ENCODE peak calls at places on chromosomes 3 and 15, in seven cellular contexts. X is tibial nerve, L is SJSA1, G is body of pancreas, V is H9, J is neuronal stem cell, B is HL-60. A is an unnamed sample.

GRCh38 chr15:59553879-59554735 is 57.5 kb upstream of the GCNT3 start:
- DNase-seq in B (no peak), J (no peak), V (no peak), X (no peak), G (no peak), L (peak; percentile 53), A (no peak)

GRCh38 chr3:70245746-70246525 is 66.5 kb downstream of the MDFIC2 start:
- DNase-seq in L (no peak), B (no peak), V (no peak), J (no peak), X (no peak), G (no peak), A (no peak)

GRCh38 chr3:17137321-17137826 is 252.6 kb downstream of the PLCL2 start:
- DNase-seq in J (no peak), X (no peak), L (no peak), B (no peak), G (no peak), V (no peak), A (no peak)

GRCh38 chr3:14377044-14377837 is 25.2 kb upstream of the SLC6A6 start:
- DNase-seq in B (no peak), L (no peak), V (no peak), G (no peak), J (no peak), X (no peak), A (no peak)

GRCh38 chr3:112814256-112814655 is 32.4 kb downstream of the CD200R1L start:
- DNase-seq in G (no peak), J (no peak), L (no peak), X (no peak), B (peak; percentile 41), V (no peak), A (no peak)

GRCh38 chr3:154132777-154133375 is 11.7 kb downstream of the ARHGEF26 start:
- DNase-seq in B (peak; percentile 28), V (no peak), L (no peak), G (no peak), J (no peak), X (no peak), A (no peak)

GRCh38 chr3:147493666-147494065 is 84.5 kb downstream of the ZIC1 start:
- DNase-seq in B (no peak), G (no peak), L (no peak), J (no peak), V (no peak), X (no peak), A (no peak)

GRCh38 chr15:98927057-98927456 is 80.5 kb downstream of the PGPEP1L start:
- DNase-seq in L (no peak), J (no peak), V (no peak), X (no peak), G (no peak), B (no peak), A (no peak)

GRCh38 chr3:27312044-27312668 is 57.0 kb downstream of the NEK10 start:
- DNase-seq in B (peak; percentile 27), J (peak; percentile 58), G (no peak), V (no peak), X (no peak), L (no peak), A (no peak)

GRCh38 chr3:184662192-184662591 is 49.7 kb downstream of the MAGEF1 start:
- DNase-seq in L (no peak), B (no peak), J (no peak), G (no peak), X (no peak), V (no peak), A (no peak)

GRCh38 chr15:101380146-101380545 is 85.1 kb upstream of the SNRPA1 start:
- DNase-seq in B (no peak), J (no peak), G (no peak), X (no peak), V (no peak), L (no peak), A (no peak)

GRCh38 chr15:51681303-51681963 is at the start of gene SCG3:
- DNase-seq in L (peak; percentile 59), G (peak; percentile 91), B (peak; percentile 86), V (peak; percentile 99), X (peak; percentile 44), J (peak; percentile 88), A (peak; percentile 68)

GRCh38 chr3:98644168-98644567 is 50.8 kb upstream of the CPOX start:
- DNase-seq in J (no peak), L (no peak), B (no peak), V (no peak), G (no peak), X (no peak), A (no peak)

GRCh38 chr3:124288996-124289395 is 297.1 kb upstream of the ROPN1 start:
- DNase-seq in B (no peak), X (no peak), L (no peak), J (no peak), G (no peak), V (no peak), A (no peak)

GRCh38 chr15:25072857-25073476 is 118.2 kb downstream of the SNRPN start:
- DNase-seq in X (no peak), V (no peak), L (no peak), G (no peak), J (no peak), B (no peak), A (no peak)

GRCh38 chr15:40344631-40345120 is 3.9 kb upstream of the CCDC9B start:
- DNase-seq in B (peak; percentile 76), L (peak; percentile 73), J (no peak), G (peak; percentile 71), X (no peak), V (peak; percentile 77), A (no peak)

GRCh38 chr15:100670505-100671021 is 68.2 kb downstream of the ASB7 start:
- DNase-seq in G (no peak), J (no peak), B (no peak), L (no peak), X (no peak), V (peak; percentile 2), A (no peak)

GRCh38 chr3:114553949-114554593 is 260.2 kb downstream of the TIGIT start:
- DNase-seq in J (no peak), G (no peak), X (no peak), L (no peak), B (no peak), V (no peak), A (no peak)

GRCh38 chr3:4897765-4898453 is 81.3 kb upstream of the BHLHE40 start:
- DNase-seq in L (no peak), J (no peak), X (no peak), G (no peak), B (no peak), V (no peak), A (no peak)

GRCh38 chr3:99473321-99473751 is 165.1 kb upstream of the COL8A1 start:
- DNase-seq in L (no peak), G (no peak), B (no peak), J (no peak), V (no peak), X (no peak), A (no peak)

GRCh38 chr15:31488437-31489204 is 162.0 kb downstream of the KLF13 start:
- DNase-seq in L (peak; percentile 72), G (peak; percentile 65), V (peak; percentile 82), X (no peak), B (peak; percentile 69), J (peak; percentile 76), A (peak; percentile 26)

GRCh38 chr3:12148183-12148940 is 10.3 kb downstream of the TIMP4 start:
- DNase-seq in L (no peak), G (no peak), J (no peak), B (no peak), V (no peak), X (no peak), A (no peak)

GRCh38 chr3:72892081-72892763 is 4.4 kb downstream of the GXYLT2 start:
- DNase-seq in L (no peak), G (no peak), V (no peak), X (no peak), J (no peak), B (peak; percentile 16), A (no peak)

GRCh38 chr15:64905941-64906340 is 5.8 kb upstream of the ANKDD1A start:
- DNase-seq in L (no peak), B (no peak), X (no peak), V (no peak), G (no peak), J (no peak), A (no peak)

DNA sequence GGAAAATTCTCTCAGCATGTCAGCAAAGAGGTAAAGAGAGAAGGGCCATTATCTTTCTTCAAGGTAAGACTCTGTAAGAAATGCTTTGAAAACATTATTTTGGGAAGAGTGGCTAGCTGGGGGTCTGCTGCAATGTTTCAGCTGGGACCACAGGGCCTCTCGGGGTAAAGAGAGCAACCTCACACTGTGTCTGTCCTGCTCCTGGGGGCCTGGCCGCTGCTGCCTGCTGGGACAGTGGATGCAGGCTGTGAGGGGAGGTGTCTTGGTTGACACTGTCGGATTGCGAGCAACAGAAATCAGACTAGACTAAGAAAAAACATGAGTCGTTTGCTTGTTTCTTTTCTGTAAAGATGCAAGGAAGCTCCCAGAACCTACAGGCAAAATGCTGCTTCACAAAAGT is 300.1 kb upstream of the TLE3 start:
- DNase-seq in V (no peak), B (no peak), L (no peak), G (no peak), X (no peak), J (no peak), A (no peak)
- H3K27me3 ChIP-seq in V (no peaks in the 10 kb centered on the region), B (no peaks in the 10 kb centered on the region), L (peaks cover 41% of the 10 kb centered on the region), G (no peaks in the 10 kb centered on the region), X (no peaks in the 10 kb centered on the region), J (no peaks in the 10 kb centered on the region), A (no peaks in the 10 kb centered on the region)

GRCh38 chr15:69036856-69037255 is 22.4 kb downstream of the NOX5 start:
- DNase-seq in B (no peak), X (no peak), V (no peak), L (peak; percentile 22), G (no peak), J (no peak), A (peak; percentile 33)
- H3K27me3 ChIP-seq in B (peaks cover 3% of the 10 kb centered on the region), X (no peaks in the 10 kb centered on the region), V (no peaks in the 10 kb centered on the region), L (peaks cover 3% of the 10 kb centered on the region), G (peaks cover 9% of the 10 kb centered on the region), J (no peaks in the 10 kb centered on the region), A (no peaks in the 10 kb centered on the region)

GRCh38 chr15:75249726-75250125 is 8.4 kb upstream of the GOLGA6C start:
- DNase-seq in V (no peak), J (no peak), L (no peak), B (no peak), G (no peak), X (no peak), A (no peak)
- H3K27me3 ChIP-seq in V (no peaks in the 10 kb centered on the region), J (no peaks in the 10 kb centered on the region), L (peaks cover 4% of the 10 kb centered on the region), B (peaks cover 6% of the 10 kb centered on the region), G (no peaks in the 10 kb centered on the region), X (no peaks in the 10 kb centered on the region), A (no peaks in the 10 kb centered on the region)

DNA sequence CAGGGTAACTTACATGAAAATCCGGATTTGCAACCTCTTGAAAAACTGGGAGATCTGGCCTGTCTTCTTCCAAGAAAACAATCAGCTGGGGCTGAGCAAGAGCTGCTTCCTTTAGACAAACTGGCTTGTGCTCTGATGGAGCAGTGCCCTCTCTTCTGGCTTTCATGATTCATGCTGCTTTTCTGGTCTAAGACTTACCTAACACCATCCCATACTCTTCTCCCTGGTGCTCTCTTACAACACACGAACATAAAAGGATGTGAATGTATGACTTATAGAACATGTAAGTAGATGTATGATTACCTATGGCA is 9.9 kb downstream of the TJP1 start:
- DNase-seq in L (no peak), J (no peak), B (no peak), X (no peak), G (no peak), V (no peak), A (no peak)
- H3K27me3 ChIP-seq in L (no peaks in the 10 kb centered on the region), J (no peaks in the 10 kb centered on the region), B (peaks cover 21% of the 10 kb centered on the region), X (no peaks in the 10 kb centered on the region), G (no peaks in the 10 kb centered on the region), V (no peaks in the 10 kb centered on the region), A (no peaks in the 10 kb centered on the region)

GRCh38 chr3:53858096-53858741 is 11.9 kb downstream of the IL17RB start:
- DNase-seq in L (no peak), G (no peak), J (no peak), B (no peak), X (no peak), V (no peak), A (no peak)
- H3K27me3 ChIP-seq in L (no peaks in the 10 kb centered on the region), G (no peaks in the 10 kb centered on the region), J (no peaks in the 10 kb centered on the region), B (no peaks in the 10 kb centered on the region), X (no peaks in the 10 kb centered on the region), V (no peaks in the 10 kb centered on the region), A (no peaks in the 10 kb centered on the region)

A was measured in ascending aorta.